ENCODE peak calls at places on chromosomes 13 and 19, in nine cellular contexts. J is left ventricle myocardium inferior, Z is neuronal stem cell, C is GM23338, H is left lung, O is suprapubic skin, N is ascending aorta, W is Peyer's patch, T is cardiac muscle cell. Y is an unnamed sample. For H3K4me1 and H3K27me3, the result is how much of the 10 kb centered on the place peaks cover.

GRCh38 chr19:14072535-14073231 is at the start of gene MISP3:
- DNase-seq in J (peak), Z (no peak), C (peak), H (peak), O (no peak), N (no peak), W (peak), T (no peak), Y (no peak)

GRCh38 chr13:106145070-106145469 is 390.4 kb downstream of the EFNB2 start:
- DNase-seq in J (no peak), Z (no peak), C (no peak), H (no peak), O (no peak), N (no peak), W (no peak), T (no peak), Y (no peak)

GRCh38 chr13:72507394-72508199 is 219.8 kb downstream of the MZT1 start:
- DNase-seq in J (no peak), Z (no peak), C (no peak), H (no peak), O (no peak), N (no peak), W (no peak), T (peak), Y (no peak)

GRCh38 chr13:27359203-27359821 is 65.1 kb upstream of the GTF3A start:
- DNase-seq in J (peak), Z (peak), C (peak), H (peak), O (no peak), N (peak), W (peak), T (peak), Y (no peak)

GRCh38 chr19:46617566-46618079 is 7.3 kb downstream of the PTGIR start:
- DNase-seq in J (no peak), Z (no peak), C (no peak), H (no peak), O (no peak), N (no peak), W (peak), T (no peak), Y (no peak)

GRCh38 chr13:97015661-97016350 is 21.5 kb upstream of the OXGR1 start:
- DNase-seq in J (no peak), Z (no peak), C (no peak), H (no peak), O (no peak), N (no peak), W (no peak), T (no peak), Y (no peak)

GRCh38 chr19:6590458-6591319 is at the start of gene CD70:
- DNase-seq in J (no peak), Z (peak), C (peak), H (peak), O (peak), N (no peak), W (no peak), T (no peak), Y (no peak)

GRCh38 chr19:43778651-43779050 is 2.1 kb downstream of the KCNN4 start:
- DNase-seq in J (no peak), Z (no peak), C (no peak), H (no peak), O (no peak), N (no peak), W (no peak), T (no peak), Y (no peak)

GRCh38 chr19:42156571-42156970 is 24.3 kb upstream of the POU2F2 start:
- DNase-seq in J (no peak), Z (no peak), C (no peak), H (no peak), O (no peak), N (no peak), W (no peak), T (no peak), Y (no peak)

GRCh38 chr13:37164635-37165034 is 59.2 kb upstream of the CSNK1A1L start:
- DNase-seq in J (no peak), Z (no peak), C (peak), H (no peak), O (no peak), N (no peak), W (no peak), T (no peak), Y (no peak)

GRCh38 chr19:33518541-33518940 is 3.0 kb downstream of the PEPD start:
- DNase-seq in J (no peak), Z (no peak), C (peak), H (no peak), O (no peak), N (no peak), W (no peak), T (no peak), Y (no peak)

GRCh38 chr13:75881109-75881775 is 245.1 kb downstream of the LMO7 start:
- DNase-seq in J (no peak), Z (no peak), C (no peak), H (no peak), O (no peak), N (no peak), W (no peak), T (no peak), Y (no peak)

GRCh38 chr13:113771709-113772331 is 12.8 kb downstream of the TMEM255B start:
- DNase-seq in J (no peak), Z (no peak), C (no peak), H (no peak), O (no peak), N (no peak), W (no peak), T (peak), Y (no peak)

GRCh38 chr13:101417043-101417406 is 717 bp upstream of the NALCN start:
- DNase-seq in J (no peak), Z (no peak), C (no peak), H (no peak), O (no peak), N (no peak), W (no peak), T (peak), Y (no peak)

GRCh38 chr19:55252760-55253159 is 6.1 kb downstream of the PPP6R1 start:
- DNase-seq in J (no peak), Z (no peak), C (no peak), H (no peak), O (no peak), N (no peak), W (no peak), T (no peak), Y (no peak)

GRCh38 chr19:9827325-9828238 is at the start of gene UBL5:
- DNase-seq in J (peak), Z (peak), C (peak), H (peak), O (peak), N (peak), W (peak), T (peak), Y (peak)

GRCh38 chr13:66915596-66916185 is 314.4 kb downstream of the PCDH9 start:
- DNase-seq in J (no peak), Z (no peak), C (no peak), H (no peak), O (no peak), N (no peak), W (no peak), T (peak), Y (no peak)

GRCh38 chr13:98563071-98563470 is 13.8 kb downstream of the STK24 start:
- DNase-seq in J (no peak), Z (no peak), C (peak), H (no peak), O (no peak), N (no peak), W (no peak), T (no peak), Y (no peak)

GRCh38 chr19:4638330-4638729 is 986 bp upstream of the TNFAIP8L1 start:
- DNase-seq in J (peak), Z (no peak), C (no peak), H (no peak), O (no peak), N (no peak), W (no peak), T (peak), Y (no peak)

GRCh38 chr19:36049080-36049698 is 4.9 kb downstream of the THAP8 start:
- DNase-seq in J (no peak), Z (no peak), C (no peak), H (no peak), O (no peak), N (no peak), W (no peak), T (no peak), Y (no peak)

GRCh38 chr13:74135306-74136088 is 1.3 kb upstream of the KLF12 start:
- DNase-seq in J (peak), Z (peak), C (peak), H (peak), O (peak), N (peak), W (peak), T (peak), Y (peak)

GRCh38 chr19:46613525-46613924 is 11.4 kb downstream of the PTGIR start:
- DNase-seq in J (peak), Z (no peak), C (no peak), H (no peak), O (peak), N (no peak), W (no peak), T (no peak), Y (no peak)

GRCh38 chr13:72221276-72221962 is 354.4 kb upstream of the DACH1 start:
- DNase-seq in J (no peak), Z (no peak), C (peak), H (no peak), O (peak), N (no peak), W (peak), T (peak), Y (no peak)

GRCh38 chr19:37227996-37228395 is 10.0 kb downstream of the ZNF383 start:
- DNase-seq in J (no peak), Z (no peak), C (peak), H (no peak), O (no peak), N (no peak), W (no peak), T (no peak), Y (no peak)

GRCh38 chr13:38713046-38713445 is 26.2 kb downstream of the FREM2 start:
- DNase-seq in J (no peak), Z (no peak), C (no peak), H (no peak), O (no peak), N (no peak), W (no peak), T (no peak), Y (no peak)

GRCh38 chr13:23378009-23378632 is 55.4 kb downstream of the SACS start:
- DNase-seq in J (no peak), Z (no peak), C (peak), H (no peak), O (no peak), N (peak), W (no peak), T (peak), Y (peak)

GRCh38 chr19:24033962-24034342 is 53.0 kb upstream of the ZNF254 start:
- DNase-seq in J (peak), Z (peak), C (peak), H (peak), O (peak), N (peak), W (peak), T (peak), Y (peak)

GRCh38 chr19:32599736-32600157 is 18.8 kb downstream of the PDCD5 start:
- DNase-seq in J (no peak), Z (peak), C (peak), H (no peak), O (no peak), N (no peak), W (no peak), T (peak), Y (no peak)

GRCh38 chr13:85993567-85993966 is 194.3 kb upstream of the SLITRK6 start:
- DNase-seq in J (no peak), Z (no peak), C (no peak), H (no peak), O (no peak), N (no peak), W (no peak), T (no peak), Y (no peak)

GRCh38 chr13:99196466-99197256 is 4.0 kb upstream of the UBAC2 start:
- DNase-seq in J (no peak), Z (no peak), C (no peak), H (no peak), O (no peak), N (no peak), W (no peak), T (no peak), Y (no peak)

GRCh38 chr19:48819366-48819816 is 8.6 kb upstream of the BCAT2 start:
- DNase-seq in J (peak), Z (no peak), C (no peak), H (peak), O (peak), N (peak), W (peak), T (peak), Y (peak)

GRCh38 chr13:87680298-87680697 is 9.1 kb downstream of the SLITRK5 start:
- DNase-seq in J (no peak), Z (no peak), C (no peak), H (no peak), O (no peak), N (no peak), W (no peak), T (no peak), Y (no peak)

GRCh38 chr13:58048670-58049069 is 417.1 kb downstream of the PCDH17 start:
- DNase-seq in J (no peak), Z (no peak), C (no peak), H (no peak), O (no peak), N (no peak), W (no peak), T (no peak), Y (no peak)

GRCh38 chr19:18650468-18651001 is 13.7 kb downstream of the KLHL26 start:
- DNase-seq in J (peak), Z (no peak), C (no peak), H (no peak), O (peak), N (peak), W (no peak), T (peak), Y (peak)

GRCh38 chr19:18340237-18340989 is at the start of gene PGPEP1:
- DNase-seq in J (peak), Z (peak), C (peak), H (peak), O (no peak), N (peak), W (peak), T (peak), Y (no peak)

GRCh38 chr13:56332671-56333070 is 808.0 kb upstream of the PRR20A start:
- DNase-seq in J (no peak), Z (no peak), C (no peak), H (no peak), O (no peak), N (no peak), W (no peak), T (no peak), Y (no peak)
- H3K4me1 ChIP-seq in J (under half), Z (under half), C (under half), H (under half), O (under half), N (under half), W (under half), T (under half), Y (under half)

GRCh38 chr19:39698535-39698934 is 5.7 kb upstream of the LGALS14 start:
- DNase-seq in J (no peak), Z (no peak), C (no peak), H (no peak), O (no peak), N (no peak), W (no peak), T (no peak), Y (no peak)
- H3K27me3 ChIP-seq in J (half or more), Z (under half), C (under half), H (under half), O (under half), N (under half), W (under half), T (under half), Y (under half)

GRCh38 chr13:40190656-40191100 is 475.8 kb downstream of the FOXO1 start:
- DNase-seq in J (no peak), Z (peak), C (no peak), H (no peak), O (no peak), N (peak), W (no peak), T (peak), Y (no peak)
- H3K4me1 ChIP-seq in J (under half), Z (under half), C (under half), H (under half), O (half or more), N (under half), W (under half), T (under half), Y (under half)

GRCh38 chr19:2036424-2036823 is 14.6 kb downstream of the MKNK2 start:
- DNase-seq in J (no peak), Z (no peak), C (no peak), H (no peak), O (no peak), N (no peak), W (no peak), T (no peak), Y (no peak)
- H3K27me3 ChIP-seq in J (under half), Z (under half), C (under half), H (under half), O (under half), N (under half), W (under half), T (under half), Y (under half)

GRCh38 chr19:3375221-3376088 is 9.1 kb downstream of the NFIC start:
- DNase-seq in J (peak), Z (no peak), C (no peak), H (no peak), O (peak), N (peak), W (no peak), T (peak), Y (peak)
- H3K4me1 ChIP-seq in J (half or more), Z (under half), C (under half), H (under half), O (half or more), N (under half), W (under half), T (under half), Y (half or more)

GRCh38 chr13:95552539-95553270 is at the start of gene CLDN10:
- DNase-seq in J (no peak), Z (peak), C (peak), H (no peak), O (peak), N (no peak), W (no peak), T (no peak), Y (no peak)
- H3K27me3 ChIP-seq in J (half or more), Z (under half), C (under half), H (half or more), O (half or more), N (under half), W (under half), T (under half), Y (under half)

DNA sequence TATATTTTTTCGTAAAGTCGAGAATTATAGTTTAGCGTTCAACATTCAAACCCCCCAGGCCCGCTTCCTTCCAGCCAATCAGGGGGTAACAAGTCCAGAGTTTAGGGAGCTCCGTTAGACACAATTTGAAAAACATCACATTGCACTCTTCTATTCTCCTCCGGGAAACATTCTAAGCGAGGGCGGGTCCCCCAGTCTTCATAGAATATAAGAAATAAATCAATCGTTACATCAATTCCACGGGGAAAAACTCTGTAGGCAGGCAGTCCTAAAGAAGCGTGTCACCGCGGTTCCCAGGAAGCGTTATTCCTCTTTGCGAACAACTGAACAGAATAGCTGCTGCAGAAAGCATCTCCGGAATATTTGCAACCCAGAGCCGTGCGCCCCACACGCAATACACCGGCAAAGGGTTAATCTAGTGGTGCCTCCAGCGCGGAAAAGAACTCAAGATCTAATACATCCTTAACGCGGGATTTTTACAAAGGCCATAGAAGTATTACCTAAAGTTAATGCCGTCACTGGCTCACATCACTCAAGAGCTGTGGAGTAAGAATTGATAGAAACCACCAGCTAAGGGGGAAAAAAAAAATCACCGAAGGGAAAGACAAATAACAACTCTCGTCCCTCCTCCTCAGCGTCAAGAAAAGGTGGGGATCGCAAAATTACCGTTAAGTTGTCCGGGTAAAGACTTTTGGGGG is 65.1 kb downstream of the KCNRG start:
- DNase-seq in J (no peak), Z (peak), C (peak), H (no peak), O (no peak), N (no peak), W (peak), T (peak), Y (no peak)
- H3K4me1 ChIP-seq in J (half or more), Z (under half), C (under half), H (under half), O (under half), N (under half), W (under half), T (under half), Y (under half)

GRCh38 chr13:46388846-46389245 is 1.8 kb upstream of the RUBCNL start:
- DNase-seq in J (no peak), Z (no peak), C (peak), H (no peak), O (no peak), N (no peak), W (no peak), T (no peak), Y (no peak)
- H3K27me3 ChIP-seq in J (half or more), Z (under half), C (under half), H (under half), O (under half), N (under half), W (under half), T (under half), Y (under half)

GRCh38 chr13:111969551-111970135 is 97.3 kb upstream of the SOX1 start:
- DNase-seq in J (no peak), Z (no peak), C (no peak), H (no peak), O (no peak), N (no peak), W (peak), T (no peak), Y (no peak)

GRCh38 chr13:111973186-111974064 is 93.5 kb upstream of the SOX1 start:
- DNase-seq in J (no peak), Z (no peak), C (no peak), H (no peak), O (no peak), N (no peak), W (no peak), T (no peak), Y (no peak)

GRCh38 chr13:111968611-111969010 is 98.3 kb upstream of the SOX1 start:
- DNase-seq in J (no peak), Z (no peak), C (no peak), H (no peak), O (no peak), N (no peak), W (no peak), T (no peak), Y (no peak)

GRCh38 chr13:111972261-111972780 is 94.6 kb upstream of the SOX1 start:
- DNase-seq in J (no peak), Z (no peak), C (no peak), H (no peak), O (no peak), N (no peak), W (no peak), T (no peak), Y (no peak)

GRCh38 chr13:111970501-111971155 is 96.3 kb upstream of the SOX1 start:
- DNase-seq in J (no peak), Z (no peak), C (no peak), H (no peak), O (no peak), N (no peak), W (no peak), T (no peak), Y (no peak)
- H3K4me1 ChIP-seq in J (under half), Z (under half), C (under half), H (under half), O (under half), N (under half), W (under half), T (under half), Y (under half)

DNA sequence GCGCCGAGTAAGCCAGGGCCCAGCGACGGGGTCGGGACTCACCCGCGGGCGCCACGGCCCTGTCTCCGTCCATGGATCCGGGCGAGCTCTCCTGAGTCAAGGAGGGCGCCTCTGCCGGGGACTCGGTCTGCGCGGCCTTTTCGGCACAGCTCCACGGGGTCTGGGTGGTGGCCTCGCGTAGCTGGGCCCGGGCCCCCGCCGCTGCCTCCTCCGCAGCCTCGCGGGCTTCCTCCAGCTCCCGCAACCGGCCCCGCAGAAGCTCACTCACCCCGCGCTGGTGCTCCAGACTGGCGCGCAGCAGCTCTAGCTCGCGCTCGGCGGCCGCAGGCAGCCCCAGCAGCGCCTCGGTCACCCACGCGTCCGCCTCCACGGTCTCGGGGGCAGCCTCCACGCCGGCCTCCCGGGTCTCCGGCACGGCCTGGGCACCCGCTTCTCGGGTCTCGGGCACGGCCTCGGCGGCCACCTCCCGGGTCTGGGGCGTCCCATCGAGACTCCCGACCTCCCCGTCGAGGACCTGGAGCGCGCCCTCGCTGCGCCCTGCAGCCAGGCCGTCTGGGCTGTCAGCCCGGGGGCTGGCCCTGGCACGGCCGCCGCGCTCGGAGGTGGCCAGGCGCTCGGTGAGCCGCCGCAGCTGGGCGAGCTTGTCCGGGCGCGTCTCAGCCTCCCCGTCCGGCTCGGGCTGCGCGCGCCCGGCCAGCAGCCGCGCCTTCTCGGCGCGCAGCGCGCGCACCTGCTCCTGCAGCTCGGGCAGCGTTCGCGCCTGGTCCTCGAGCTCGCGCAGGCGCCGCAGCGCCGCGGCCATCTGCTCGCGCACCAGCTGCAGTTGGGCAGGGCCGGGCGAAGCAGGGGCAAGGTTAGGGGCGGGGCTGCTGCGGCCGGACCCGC is 8.4 kb downstream of the KANK3 start:
- DNase-seq in J (peak), Z (peak), C (peak), H (peak), O (no peak), N (no peak), W (peak), T (peak), Y (no peak)
- H3K27me3 ChIP-seq in J (under half), Z (half or more), C (under half), H (half or more), O (under half), N (under half), W (under half), T (half or more), Y (under half)